ENCODE peak calls at places on chromosomes 7 and 10, in eight cellular contexts. U is colonic mucosa; F is T-helper 2 cell; Z is kidney tubule cell; J is pancreas; W is NCI-H510A; L is NCI-H345; O is stimulated activated CD4-positive, alpha-beta T cell treated with anti-CD3 and anti-CD28 coated beads, Interleukin-2, amount 100 ng/mL, for 4 hours. D is an unnamed sample.

GRCh38 chr10:52479567-52479966 is 165.5 kb downstream of the DKK1 start:
- DNase-seq in U (no peak), F (no peak), Z (no peak), J (no peak), W (no peak), L (no peak), O (no peak), D (no peak)

GRCh38 chr7:116258734-116259133 is 48.4 kb downstream of the TES start:
- DNase-seq in U (peak), F (no peak), Z (peak), J (no peak), W (no peak), L (peak), O (peak), D (no peak)

GRCh38 chr10:129495697-129496096 is 28.7 kb downstream of the MGMT start:
- DNase-seq in U (no peak), F (no peak), Z (no peak), J (no peak), W (no peak), L (no peak), O (no peak), D (no peak)

GRCh38 chr7:120740348-120740747 is 117.6 kb downstream of the TSPAN12 start:
- DNase-seq in U (no peak), F (no peak), Z (no peak), J (no peak), W (no peak), L (peak), O (no peak), D (no peak)

GRCh38 chr7:146575903-146576302 is 459.3 kb downstream of the CNTNAP2 start:
- DNase-seq in U (no peak), F (no peak), Z (no peak), J (no peak), W (no peak), L (no peak), O (no peak), D (no peak)

GRCh38 chr7:3984456-3984855 is 683.4 kb downstream of the SDK1 start:
- DNase-seq in U (no peak), F (no peak), Z (no peak), J (no peak), W (no peak), L (no peak), O (no peak), D (no peak)

GRCh38 chr7:108455524-108455832 is 758 bp downstream of the NRCAM start:
- DNase-seq in U (no peak), F (no peak), Z (no peak), J (no peak), W (no peak), L (peak), O (no peak), D (peak)

GRCh38 chr7:80183900-80184685 is 49.5 kb downstream of the GNAI1 start:
- DNase-seq in U (no peak), F (no peak), Z (peak), J (no peak), W (no peak), L (no peak), O (no peak), D (no peak)

GRCh38 chr7:2312272-2312929 is 1.8 kb downstream of the SNX8 start:
- DNase-seq in U (no peak), F (no peak), Z (no peak), J (no peak), W (no peak), L (no peak), O (no peak), D (no peak)

GRCh38 chr10:42419789-42420188 is 218.6 kb downstream of the ZNF33B start:
- DNase-seq in U (no peak), F (no peak), Z (no peak), J (no peak), W (no peak), L (no peak), O (no peak), D (no peak)